ENCODE peak calls at places on chromosomes 12 and 14, in seven cellular contexts. D is esophagus squamous epithelium, Z is MCF 10A, O is upper lobe of left lung, U is A549, X is dorsolateral prefrontal cortex, V is GM23338. H is an unnamed sample.

GRCh38 chr12:52314511-52314910 is 6.7 kb downstream of the KRT83 start:
- DNase-seq in D (no peak), Z (no peak), O (peak), U (no peak), X (no peak), V (peak), H (no peak)

GRCh38 chr14:55201219-55202096 is 10.1 kb upstream of the DLGAP5 start:
- DNase-seq in D (no peak), Z (no peak), O (peak), U (no peak), X (no peak), V (peak), H (no peak)

GRCh38 chr14:100536721-100537700 is 50.2 kb downstream of the BEGAIN start:
- DNase-seq in D (no peak), Z (no peak), O (peak), U (no peak), X (peak), V (no peak), H (no peak)

GRCh38 chr12:52260351-52261210 is 13.9 kb upstream of the KRT86 start:
- DNase-seq in D (no peak), Z (peak), O (no peak), U (no peak), X (no peak), V (no peak), H (no peak)

GRCh38 chr12:54411398-54412241 is 7.4 kb downstream of the ITGA5 start:
- DNase-seq in D (no peak), Z (peak), O (peak), U (no peak), X (no peak), V (peak), H (peak)

GRCh38 chr12:3123729-3124128 is 46.5 kb downstream of the TSPAN9 start:
- DNase-seq in D (no peak), Z (no peak), O (no peak), U (no peak), X (no peak), V (no peak), H (no peak)

GRCh38 chr14:54502602-54503001 is 7.1 kb upstream of the CGRRF1 start:
- DNase-seq in D (no peak), Z (no peak), O (no peak), U (no peak), X (no peak), V (no peak), H (no peak)

GRCh38 chr12:42299392-42300308 is 26.2 kb downstream of the ZCRB1 start:
- DNase-seq in D (no peak), Z (peak), O (no peak), U (no peak), X (no peak), V (no peak), H (no peak)

GRCh38 chr12:570949-571794 is 92.1 kb downstream of the NINJ2 start:
- DNase-seq in D (no peak), Z (peak), O (peak), U (peak), X (no peak), V (peak), H (no peak)

GRCh38 chr14:78968249-78968648 is 798.1 kb downstream of the NRXN3 start:
- DNase-seq in D (no peak), Z (no peak), O (no peak), U (no peak), X (no peak), V (no peak), H (no peak)

GRCh38 chr12:112906712-112907414 is at the start of gene OAS1:
- DNase-seq in D (no peak), Z (peak), O (no peak), U (peak), X (no peak), V (no peak), H (no peak)

GRCh38 chr12:50241178-50241577 is 42.1 kb downstream of the LIMA1 start:
- DNase-seq in D (no peak), Z (no peak), O (no peak), U (peak), X (no peak), V (no peak), H (no peak)

GRCh38 chr14:34356267-34356660 is 105.8 kb downstream of the SPTSSA start:
- DNase-seq in D (no peak), Z (peak), O (no peak), U (no peak), X (no peak), V (no peak), H (no peak)

GRCh38 chr12:46455648-46456352 is 83.2 kb upstream of the SLC38A2 start:
- DNase-seq in D (no peak), Z (peak), O (no peak), U (no peak), X (no peak), V (no peak), H (no peak)

GRCh38 chr12:128606040-128606439 is 217.7 kb downstream of the SLC15A4 start:
- DNase-seq in D (no peak), Z (no peak), O (no peak), U (no peak), X (no peak), V (no peak), H (no peak)
- TF ChIP-seq CTCF in D (no peak), Z (no peak), O (no peak), U (no peak), X (no peak), V (no peak), H (no peak)

DNA sequence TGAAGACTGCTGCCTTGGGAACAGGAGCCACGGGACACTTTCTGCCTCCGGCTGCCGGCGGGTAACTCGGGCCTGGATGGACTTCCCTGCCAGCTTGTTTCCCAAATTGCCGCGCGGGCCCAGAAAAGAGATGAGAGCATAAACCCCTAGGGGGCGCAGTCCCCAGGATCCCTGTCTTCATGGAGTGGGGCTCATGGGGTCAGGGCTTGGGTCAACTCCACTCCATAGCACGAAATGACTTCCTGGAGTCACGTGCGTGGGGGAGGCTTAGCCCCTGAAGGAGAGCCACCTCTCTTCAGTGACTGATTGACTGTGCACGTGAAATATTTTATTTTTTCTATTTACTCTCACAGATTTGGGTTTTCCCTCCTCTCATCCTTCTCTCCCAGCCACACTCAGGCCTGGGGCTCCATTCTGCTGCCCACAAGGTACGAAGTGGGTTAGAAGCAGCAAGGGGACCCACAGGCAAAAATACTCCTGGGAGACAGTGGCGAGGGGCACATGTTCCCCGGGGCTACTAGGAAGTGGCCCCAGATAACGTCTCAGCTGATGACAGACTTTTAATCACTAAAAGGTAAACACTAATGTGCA is 10.0 kb downstream of the PGF start:
- DNase-seq in D (no peak), Z (peak), O (peak), U (peak), X (no peak), V (peak), H (no peak)
- TF ChIP-seq CTCF in D (peak), Z (peak), O (peak), U (peak), X (peak), V (peak), H (peak)

DNA sequence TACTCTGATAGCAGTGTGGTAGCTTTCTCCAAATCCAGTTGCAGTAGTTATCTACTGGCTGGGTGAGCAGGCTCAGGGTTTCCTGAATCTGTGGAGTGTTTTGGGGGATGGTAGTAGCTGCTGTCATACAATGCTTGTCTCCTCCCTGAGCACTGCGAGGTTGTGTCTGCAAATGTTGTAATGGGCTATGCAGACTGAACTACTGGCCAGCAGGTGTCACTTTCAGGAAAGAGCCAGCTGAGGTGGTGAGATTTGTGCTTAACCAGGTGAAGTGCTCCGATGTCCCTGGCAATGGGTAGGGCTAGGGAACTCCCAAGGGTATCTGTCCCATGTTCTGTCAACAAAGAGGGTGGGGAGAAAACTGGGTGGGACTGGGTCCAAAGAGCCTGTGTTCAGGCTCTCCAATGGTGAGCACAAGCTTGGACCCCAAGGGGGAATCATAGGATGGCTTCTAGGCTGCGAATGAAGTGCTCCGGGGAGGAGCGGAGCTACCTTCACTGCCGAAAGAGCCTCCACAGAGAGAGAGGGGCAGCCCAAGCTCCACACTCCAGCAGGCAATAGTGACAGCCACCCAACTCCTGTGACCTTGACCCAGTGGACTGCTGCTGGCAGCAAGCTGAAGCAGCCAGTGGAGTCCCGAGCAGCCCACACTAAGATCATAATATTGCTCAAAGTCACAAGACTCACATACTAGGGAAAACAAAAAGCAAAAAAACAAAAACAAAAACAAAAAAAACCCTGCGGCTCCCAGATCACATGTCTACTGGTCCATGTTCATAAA is 1324.0 kb upstream of the USP15 start:
- DNase-seq in D (no peak), Z (peak), O (no peak), U (no peak), X (no peak), V (peak), H (no peak)
- TF ChIP-seq CTCF in D (no peak), Z (no peak), O (no peak), U (no peak), X (no peak), V (peak), H (no peak)

DNA sequence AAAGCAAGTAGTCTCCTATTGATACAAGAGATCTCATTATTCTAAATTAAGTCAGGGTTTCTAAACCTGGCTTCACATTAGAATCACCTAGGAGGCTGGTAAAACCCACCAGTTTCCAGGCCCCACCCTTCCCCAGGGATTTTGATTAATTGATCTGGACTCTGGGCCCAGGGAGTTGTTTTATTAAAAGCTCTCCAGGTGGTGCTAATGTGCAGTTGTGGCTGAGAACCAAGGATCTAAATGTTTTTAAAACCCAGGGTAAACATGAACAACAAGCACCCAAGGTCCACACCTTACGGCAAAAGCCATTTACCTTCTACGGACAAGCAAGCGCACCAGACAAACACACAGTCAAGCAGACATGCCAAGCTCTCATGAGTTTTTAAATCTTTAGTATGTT is 73.9 kb downstream of the SLC2A13 start:
- DNase-seq in D (no peak), Z (no peak), O (no peak), U (no peak), X (no peak), V (no peak), H (no peak)
- TF ChIP-seq CTCF in D (no peak), Z (no peak), O (no peak), U (peak), X (no peak), V (no peak), H (no peak)

GRCh38 chr14:73231874-73232851 is 5.1 kb upstream of the PAPLN start:
- DNase-seq in D (no peak), Z (no peak), O (peak), U (peak), X (no peak), V (peak), H (no peak)
- TF ChIP-seq CTCF in D (no peak), Z (no peak), O (no peak), U (peak), X (no peak), V (peak), H (no peak)

DNA sequence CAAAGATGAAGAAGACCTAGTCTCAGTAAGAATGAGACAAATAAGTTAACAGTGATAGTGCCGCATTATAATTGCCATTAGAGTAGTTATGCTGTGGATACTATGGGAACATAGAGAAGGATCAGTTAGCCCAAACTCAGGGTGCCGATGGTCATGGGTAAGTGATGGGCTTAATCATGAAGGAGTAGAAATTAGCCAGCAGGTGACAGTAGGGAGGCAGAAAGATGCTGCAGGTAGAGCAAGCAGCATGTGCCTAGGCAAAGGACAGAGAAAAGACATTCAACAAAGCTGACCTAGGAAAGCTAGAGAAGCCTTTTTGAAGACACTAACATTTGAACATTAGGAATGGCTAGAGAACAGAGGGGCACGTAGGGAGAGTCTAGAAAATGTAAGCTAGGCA is 30.6 kb upstream of the PTPRQ start:
- DNase-seq in D (no peak), Z (no peak), O (no peak), U (no peak), X (no peak), V (peak), H (no peak)
- TF ChIP-seq CTCF in D (no peak), Z (no peak), O (no peak), U (peak), X (no peak), V (peak), H (no peak)

H was measured in natural killer cell.